ENCODE peak calls at places on chromosome 22, in eight cellular contexts. F, H, M, X, O, E, K and R are unnamed samples. For H3K27me3 and H3K36me3, the result is how much of the 10 kb centered on the place peaks cover.

GRCh38 chr22:37566329-37566837 is 6.1 kb downstream of the CDC42EP1 start:
- DNase-seq in F (no peak), H (no peak), M (no peak), X (no peak), O (no peak), E (no peak), K (peak), R (no peak)

GRCh38 chr22:46764779-46765485 is 2.5 kb downstream of the TBC1D22A start:
- DNase-seq in F (no peak), H (no peak), M (no peak), X (no peak), O (peak), E (no peak), K (peak), R (no peak)

GRCh38 chr22:17268501-17269223 is 49.4 kb upstream of the ADA2 start:
- DNase-seq in F (no peak), H (no peak), M (no peak), X (no peak), O (no peak), E (no peak), K (no peak), R (no peak)

GRCh38 chr22:11627436-11627797 is 3900.6 kb upstream of the OR11H1 start:
- DNase-seq in F (no peak), H (no peak), M (no peak), X (no peak), O (no peak), E (no peak), K (no peak), R (no peak)

GRCh38 chr22:19720150-19720827 is 3.0 kb upstream of the GP1BB start:
- DNase-seq in F (no peak), H (no peak), M (no peak), X (no peak), O (no peak), E (no peak), K (no peak), R (no peak)

GRCh38 chr22:35519306-35520000 is 21.2 kb upstream of the RASD2 start:
- DNase-seq in F (no peak), H (no peak), M (no peak), X (no peak), O (no peak), E (no peak), K (no peak), R (no peak)

GRCh38 chr22:27620367-27621154 is 181.0 kb downstream of the MN1 start:
- DNase-seq in F (no peak), H (no peak), M (no peak), X (no peak), O (no peak), E (no peak), K (no peak), R (no peak)

GRCh38 chr22:49369726-49370717 is 457.7 kb downstream of the BRD1 start:
- DNase-seq in F (no peak), H (no peak), M (no peak), X (no peak), O (no peak), E (peak), K (peak), R (no peak)

GRCh38 chr22:29914165-29914564 is 31.2 kb downstream of the MTMR3 start:
- DNase-seq in F (no peak), H (no peak), M (peak), X (peak), O (no peak), E (no peak), K (no peak), R (peak)

GRCh38 chr22:17130199-17130598 is 9.0 kb upstream of the TMEM121B start:
- DNase-seq in F (no peak), H (no peak), M (peak), X (no peak), O (no peak), E (no peak), K (no peak), R (no peak)

GRCh38 chr22:46910624-46911023 is 148.2 kb downstream of the TBC1D22A start:
- DNase-seq in F (no peak), H (no peak), M (no peak), X (no peak), O (no peak), E (no peak), K (no peak), R (no peak)

GRCh38 chr22:42484506-42484905 is 35.1 kb downstream of the RRP7A start:
- DNase-seq in F (no peak), H (no peak), M (no peak), X (no peak), O (no peak), E (no peak), K (no peak), R (no peak)

GRCh38 chr22:49657275-49657973 is 170.2 kb downstream of the BRD1 start:
- DNase-seq in F (peak), H (no peak), M (no peak), X (no peak), O (peak), E (peak), K (peak), R (no peak)

GRCh38 chr22:19720999-19721485 is 2.3 kb upstream of the GP1BB start:
- DNase-seq in F (no peak), H (no peak), M (no peak), X (no peak), O (no peak), E (no peak), K (no peak), R (no peak)

GRCh38 chr22:34427436-34427835 is 507.2 kb upstream of the LARGE1 start:
- DNase-seq in F (no peak), H (no peak), M (no peak), X (no peak), O (no peak), E (no peak), K (no peak), R (no peak)

GRCh38 chr22:40156001-40156516 is 21.7 kb upstream of the TNRC6B start:
- DNase-seq in F (peak), H (peak), M (peak), X (peak), O (peak), E (peak), K (peak), R (no peak)

GRCh38 chr22:20239063-20239950 is 28.8 kb downstream of the RTN4R start:
- DNase-seq in F (no peak), H (peak), M (peak), X (peak), O (no peak), E (no peak), K (no peak), R (no peak)

GRCh38 chr22:38080847-38081635 is 2.9 kb downstream of the SLC16A8 start:
- DNase-seq in F (no peak), H (no peak), M (peak), X (peak), O (peak), E (peak), K (peak), R (no peak)

GRCh38 chr22:24894220-24894975 is 52.1 kb downstream of the LHFPL7 start:
- DNase-seq in F (peak), H (peak), M (peak), X (peak), O (peak), E (peak), K (peak), R (peak)

GRCh38 chr22:19271856-19272535 is 19.5 kb downstream of the CLTCL1 start:
- DNase-seq in F (no peak), H (no peak), M (peak), X (peak), O (peak), E (no peak), K (no peak), R (peak)

GRCh38 chr22:37019309-37020191 is at the start of the genes MPST and TST:
- DNase-seq in F (peak), H (peak), M (peak), X (peak), O (peak), E (peak), K (peak), R (peak)

GRCh38 chr22:37569921-37570660 is 9.8 kb downstream of the LGALS2 start:
- DNase-seq in F (no peak), H (no peak), M (no peak), X (no peak), O (peak), E (peak), K (peak), R (no peak)

GRCh38 chr22:25623310-25623734 is 58.8 kb downstream of the GRK3 start:
- DNase-seq in F (no peak), H (no peak), M (no peak), X (no peak), O (no peak), E (no peak), K (no peak), R (no peak)

GRCh38 chr22:48407256-48407955 is 1420.3 kb downstream of the BRD1 start:
- DNase-seq in F (no peak), H (no peak), M (no peak), X (no peak), O (no peak), E (no peak), K (no peak), R (no peak)

GRCh38 chr22:42317691-42318547 is 47.5 kb upstream of the TCF20 start:
- DNase-seq in F (no peak), H (no peak), M (no peak), X (no peak), O (no peak), E (peak), K (no peak), R (peak)

GRCh38 chr22:36584666-36585065 is 55.7 kb upstream of the EIF3D start:
- DNase-seq in F (no peak), H (no peak), M (no peak), X (no peak), O (no peak), E (no peak), K (no peak), R (no peak)

GRCh38 chr22:18091916-18092526 is 14.2 kb downstream of the PEX26 start:
- DNase-seq in F (peak), H (peak), M (peak), X (no peak), O (peak), E (peak), K (peak), R (peak)

GRCh38 chr22:42754658-42755057 is 34.0 kb upstream of the A4GALT start:
- DNase-seq in F (no peak), H (no peak), M (peak), X (peak), O (peak), E (no peak), K (no peak), R (peak)

GRCh38 chr22:38412435-38413084 is 42.4 kb downstream of the KCNJ4 start:
- DNase-seq in F (peak), H (peak), M (no peak), X (no peak), O (peak), E (peak), K (peak), R (no peak)

GRCh38 chr22:48700566-48701295 is 1126.9 kb downstream of the BRD1 start:
- DNase-seq in F (no peak), H (no peak), M (no peak), X (no peak), O (no peak), E (no peak), K (no peak), R (no peak)

GRCh38 chr22:24996420-24996952 is 44.0 kb downstream of the KIAA1671 start:
- DNase-seq in F (no peak), H (no peak), M (peak), X (no peak), O (no peak), E (peak), K (no peak), R (peak)

GRCh38 chr22:41052661-41053490 is 39.5 kb upstream of the EP300 start:
- DNase-seq in F (no peak), H (no peak), M (peak), X (peak), O (no peak), E (no peak), K (no peak), R (peak)

GRCh38 chr22:43853328-43853931 is 8.9 kb downstream of the SULT4A1 start:
- DNase-seq in F (no peak), H (no peak), M (no peak), X (no peak), O (no peak), E (no peak), K (peak), R (peak)

GRCh38 chr22:43851058-43851978 is 11.0 kb downstream of the SULT4A1 start:
- DNase-seq in F (no peak), H (no peak), M (no peak), X (no peak), O (no peak), E (no peak), K (peak), R (no peak)

GRCh38 chr22:43851979-43852307 is 10.4 kb downstream of the SULT4A1 start:
- DNase-seq in F (no peak), H (no peak), M (no peak), X (no peak), O (no peak), E (no peak), K (no peak), R (no peak)

GRCh38 chr22:43854151-43854785 is 8.0 kb downstream of the SULT4A1 start:
- DNase-seq in F (no peak), H (no peak), M (no peak), X (no peak), O (no peak), E (no peak), K (peak), R (no peak)

GRCh38 chr22:43852605-43853327 is 9.5 kb downstream of the SULT4A1 start:
- DNase-seq in F (no peak), H (no peak), M (no peak), X (no peak), O (no peak), E (no peak), K (peak), R (no peak)
- H3K27me3 ChIP-seq in F (half or more), H (under half), M (under half), X (half or more), O (under half), E (under half), K (under half), R (under half)

GRCh38 chr22:22479116-22479515 is 29.4 kb downstream of the ZNF280B start:
- DNase-seq in F (no peak), H (no peak), M (no peak), X (no peak), O (no peak), E (no peak), K (no peak), R (no peak)

GRCh38 chr22:22479999-22480532 is 28.5 kb downstream of the ZNF280B start:
- DNase-seq in F (no peak), H (no peak), M (peak), X (no peak), O (no peak), E (no peak), K (no peak), R (no peak)

GRCh38 chr22:22474733-22475132 is 33.8 kb downstream of the ZNF280B start:
- DNase-seq in F (no peak), H (no peak), M (no peak), X (no peak), O (no peak), E (no peak), K (no peak), R (no peak)

GRCh38 chr22:22480940-22481339 is 27.6 kb downstream of the ZNF280B start:
- DNase-seq in F (no peak), H (no peak), M (no peak), X (no peak), O (no peak), E (no peak), K (no peak), R (no peak)

GRCh38 chr22:22478450-22478849 is 30.1 kb downstream of the ZNF280B start:
- DNase-seq in F (no peak), H (no peak), M (no peak), X (no peak), O (no peak), E (no peak), K (no peak), R (no peak)
- H3K4me3 ChIP-seq in F (no peak), H (no peak), M (no peak), X (no peak), O (no peak), E (no peak), K (no peak), R (no peak)

DNA sequence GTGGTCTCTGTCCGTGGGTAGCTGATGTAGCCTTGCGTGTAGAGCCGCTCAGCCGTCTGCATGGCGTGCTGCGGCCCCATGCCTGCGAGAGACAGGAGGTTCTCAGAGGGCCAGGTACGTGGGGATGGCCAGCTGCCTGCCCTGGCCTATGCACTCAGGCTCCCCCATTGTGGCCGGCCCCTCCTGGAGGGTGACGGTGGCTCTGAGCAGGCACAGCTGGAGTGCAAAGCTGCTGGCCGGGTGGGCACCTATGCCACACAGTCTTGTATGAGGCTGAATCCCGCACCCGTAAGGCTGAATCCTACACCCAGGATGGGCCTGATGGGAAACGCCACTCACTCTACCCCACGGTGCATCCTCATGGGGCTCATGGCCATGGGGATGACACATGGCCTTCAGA is 11.6 kb upstream of the PPM1F start:
- DNase-seq in F (no peak), H (no peak), M (no peak), X (no peak), O (no peak), E (no peak), K (no peak), R (no peak)
- H3K36me3 ChIP-seq in F (under half), H (under half), M (under half), X (half or more), O (under half), E (under half), K (under half), R (under half)

GRCh38 chr22:45604239-45604711 is 67.4 kb upstream of the ATXN10 start:
- DNase-seq in F (no peak), H (no peak), M (peak), X (no peak), O (peak), E (no peak), K (peak), R (no peak)

GRCh38 chr22:45602004-45602733 is 69.5 kb upstream of the ATXN10 start:
- DNase-seq in F (no peak), H (no peak), M (no peak), X (no peak), O (no peak), E (no peak), K (peak), R (no peak)

GRCh38 chr22:45603631-45604030 is 68.0 kb upstream of the ATXN10 start:
- DNase-seq in F (no peak), H (no peak), M (no peak), X (no peak), O (no peak), E (no peak), K (no peak), R (no peak)

GRCh38 chr22:45600791-45601730 is 70.6 kb upstream of the ATXN10 start:
- DNase-seq in F (no peak), H (no peak), M (peak), X (peak), O (peak), E (no peak), K (peak), R (no peak)

GRCh38 chr22:45602824-45603301 is 68.8 kb upstream of the ATXN10 start:
- DNase-seq in F (peak), H (no peak), M (peak), X (peak), O (no peak), E (no peak), K (peak), R (peak)
- H3K27me3 ChIP-seq in F (half or more), H (under half), M (under half), X (under half), O (under half), E (under half), K (under half), R (under half)